ENCODE peak calls at places on chromosomes 13 and 19, in nine cellular contexts. D, R, H, Z, A, Q, S, Y and N are unnamed samples.

GRCh38 chr19:7482584-7483439 is 6.0 kb downstream of the PEX11G start:
- DNase-seq in D (no peak), R (no peak), H (peak), Z (no peak), A (no peak), Q (no peak), S (no peak), Y (no peak), N (no peak)

GRCh38 chr19:53112286-53112685 is 9.1 kb upstream of the ZNF160 start:
- DNase-seq in D (no peak), R (no peak), H (no peak), Z (no peak), A (no peak), Q (no peak), S (no peak), Y (no peak), N (no peak)

GRCh38 chr13:90362718-90363117 is 984.8 kb upstream of the MIR17HG start:
- DNase-seq in D (no peak), R (peak), H (no peak), Z (no peak), A (no peak), Q (no peak), S (no peak), Y (no peak), N (no peak)

GRCh38 chr19:55640577-55641375 is at the start of gene ZNF580:
- DNase-seq in D (peak), R (peak), H (peak), Z (peak), A (peak), Q (no peak), S (no peak), Y (peak), N (peak)

GRCh38 chr19:9115307-9115813 is at the start of gene OR7G1:
- DNase-seq in D (no peak), R (no peak), H (peak), Z (no peak), A (no peak), Q (no peak), S (no peak), Y (no peak), N (no peak)

GRCh38 chr19:7751157-7751783 is 3.9 kb upstream of the CD209 start:
- DNase-seq in D (peak), R (no peak), H (no peak), Z (no peak), A (no peak), Q (no peak), S (peak), Y (no peak), N (no peak)

GRCh38 chr13:21970172-21970571 is 299.3 kb downstream of the FGF9 start:
- DNase-seq in D (no peak), R (peak), H (no peak), Z (no peak), A (no peak), Q (no peak), S (no peak), Y (no peak), N (no peak)

GRCh38 chr19:1360818-1361461 is 22.8 kb upstream of the NDUFS7 start:
- DNase-seq in D (no peak), R (peak), H (no peak), Z (peak), A (peak), Q (no peak), S (no peak), Y (peak), N (no peak)

GRCh38 chr13:30792257-30793000 is 57.1 kb downstream of the ALOX5AP start:
- DNase-seq in D (no peak), R (peak), H (peak), Z (peak), A (peak), Q (peak), S (no peak), Y (peak), N (peak)

GRCh38 chr13:92590503-92590908 is 636.1 kb upstream of the GPC6 start:
- DNase-seq in D (no peak), R (peak), H (no peak), Z (no peak), A (no peak), Q (no peak), S (no peak), Y (no peak), N (no peak)

GRCh38 chr19:13093407-13094284 is 9.0 kb downstream of the LYL1 start:
- DNase-seq in D (peak), R (peak), H (peak), Z (peak), A (peak), Q (no peak), S (no peak), Y (peak), N (peak)

GRCh38 chr19:16076958-16077611 is 790 bp downstream of the TPM4 start:
- DNase-seq in D (no peak), R (no peak), H (no peak), Z (peak), A (no peak), Q (no peak), S (no peak), Y (peak), N (no peak)

GRCh38 chr13:50015263-50015662 is at the start of gene KCNRG:
- DNase-seq in D (no peak), R (peak), H (peak), Z (no peak), A (peak), Q (no peak), S (no peak), Y (no peak), N (no peak)

GRCh38 chr13:89827552-89827951 is 1519.9 kb upstream of the MIR17HG start:
- DNase-seq in D (no peak), R (no peak), H (no peak), Z (no peak), A (no peak), Q (no peak), S (no peak), Y (no peak), N (no peak)

GRCh38 chr19:44660081-44660480 is 11.2 kb upstream of the CEACAM19 start:
- DNase-seq in D (no peak), R (no peak), H (no peak), Z (no peak), A (no peak), Q (no peak), S (no peak), Y (no peak), N (no peak)

GRCh38 chr19:35869327-35870123 is 1.2 kb downstream of the APLP1 start:
- DNase-seq in D (peak), R (peak), H (peak), Z (peak), A (peak), Q (peak), S (no peak), Y (peak), N (peak)

GRCh38 chr19:18339703-18340102 is 695 bp upstream of the PGPEP1 start:
- DNase-seq in D (no peak), R (peak), H (peak), Z (no peak), A (no peak), Q (no peak), S (no peak), Y (no peak), N (peak)

GRCh38 chr19:7979559-7979958 is 25.9 kb downstream of the ELAVL1 start:
- DNase-seq in D (no peak), R (no peak), H (no peak), Z (no peak), A (no peak), Q (no peak), S (no peak), Y (no peak), N (no peak)

GRCh38 chr13:113149711-113150544 is 8.5 kb upstream of the PROZ start:
- DNase-seq in D (no peak), R (no peak), H (no peak), Z (no peak), A (no peak), Q (no peak), S (no peak), Y (no peak), N (no peak)

GRCh38 chr13:85068231-85068630 is 731.0 kb downstream of the SLITRK6 start:
- DNase-seq in D (no peak), R (no peak), H (no peak), Z (no peak), A (no peak), Q (no peak), S (no peak), Y (no peak), N (no peak)

GRCh38 chr19:48715276-48715675 is 4.2 kb downstream of the MAMSTR start:
- DNase-seq in D (no peak), R (no peak), H (no peak), Z (peak), A (no peak), Q (no peak), S (no peak), Y (peak), N (no peak)

GRCh38 chr13:39935155-39935554 is 279.7 kb downstream of the COG6 start:
- DNase-seq in D (no peak), R (no peak), H (no peak), Z (no peak), A (no peak), Q (no peak), S (no peak), Y (no peak), N (no peak)

GRCh38 chr13:110280231-110280813 is 26.6 kb downstream of the COL4A1 start:
- DNase-seq in D (no peak), R (no peak), H (no peak), Z (no peak), A (no peak), Q (no peak), S (no peak), Y (no peak), N (no peak)

GRCh38 chr19:15443838-15444237 is 5.9 kb downstream of the WIZ start:
- DNase-seq in D (no peak), R (peak), H (no peak), Z (no peak), A (no peak), Q (peak), S (no peak), Y (peak), N (no peak)

GRCh38 chr19:45752639-45753038 is 16.4 kb downstream of the SIX5 start:
- DNase-seq in D (no peak), R (no peak), H (no peak), Z (no peak), A (no peak), Q (no peak), S (no peak), Y (no peak), N (no peak)

GRCh38 chr19:45765365-45766292 is 3.4 kb downstream of the SIX5 start:
- DNase-seq in D (no peak), R (no peak), H (no peak), Z (peak), A (no peak), Q (no peak), S (no peak), Y (peak), N (no peak)

GRCh38 chr19:29507081-29507860 is 18.5 kb upstream of the VSTM2B start:
- DNase-seq in D (no peak), R (no peak), H (no peak), Z (no peak), A (no peak), Q (no peak), S (no peak), Y (no peak), N (no peak)

GRCh38 chr19:42512743-42513304 is 15.5 kb downstream of the CEACAM1 start:
- DNase-seq in D (no peak), R (no peak), H (no peak), Z (no peak), A (no peak), Q (no peak), S (peak), Y (no peak), N (no peak)

GRCh38 chr13:94195715-94196114 is 283.8 kb downstream of the DCT start:
- DNase-seq in D (no peak), R (peak), H (no peak), Z (no peak), A (peak), Q (no peak), S (no peak), Y (no peak), N (no peak)

GRCh38 chr13:49776871-49777270 is 15.6 kb downstream of the KPNA3 start:
- DNase-seq in D (no peak), R (peak), H (no peak), Z (no peak), A (peak), Q (no peak), S (no peak), Y (no peak), N (no peak)

GRCh38 chr19:40603071-40603718 is 2.0 kb downstream of the LTBP4 start:
- DNase-seq in D (no peak), R (peak), H (peak), Z (no peak), A (no peak), Q (no peak), S (no peak), Y (no peak), N (no peak)

GRCh38 chr13:76630629-76631028 is 255.6 kb downstream of the KCTD12 start:
- DNase-seq in D (no peak), R (no peak), H (no peak), Z (no peak), A (no peak), Q (no peak), S (no peak), Y (no peak), N (no peak)

GRCh38 chr19:16951529-16951928 is 62.7 kb downstream of the F2RL3 start:
- DNase-seq in D (no peak), R (no peak), H (no peak), Z (no peak), A (no peak), Q (no peak), S (no peak), Y (no peak), N (no peak)

GRCh38 chr19:54881884-54882283 is 7.8 kb downstream of the FCAR start:
- DNase-seq in D (no peak), R (no peak), H (no peak), Z (no peak), A (no peak), Q (no peak), S (no peak), Y (no peak), N (no peak)

GRCh38 chr19:49676690-49677231 is 310 bp upstream of the PRMT1 start:
- DNase-seq in D (peak), R (peak), H (peak), Z (peak), A (peak), Q (peak), S (peak), Y (peak), N (peak)

GRCh38 chr13:31749929-31750328 is 10.6 kb downstream of the RXFP2 start:
- DNase-seq in D (no peak), R (peak), H (no peak), Z (no peak), A (peak), Q (no peak), S (no peak), Y (no peak), N (no peak)

GRCh38 chr19:19721896-19722295 is 11.0 kb downstream of the ZNF14 start:
- DNase-seq in D (no peak), R (no peak), H (no peak), Z (no peak), A (no peak), Q (no peak), S (no peak), Y (no peak), N (no peak)

GRCh38 chr19:33216198-33216830 is 9.3 kb downstream of the SLC7A10 start:
- DNase-seq in D (no peak), R (no peak), H (no peak), Z (no peak), A (no peak), Q (no peak), S (no peak), Y (no peak), N (no peak)

GRCh38 chr19:33215438-33216197 is 10.0 kb downstream of the SLC7A10 start:
- DNase-seq in D (no peak), R (no peak), H (no peak), Z (no peak), A (no peak), Q (no peak), S (no peak), Y (no peak), N (no peak)

GRCh38 chr19:33212024-33212772 is 13.5 kb downstream of the SLC7A10 start:
- DNase-seq in D (no peak), R (no peak), H (no peak), Z (no peak), A (no peak), Q (no peak), S (no peak), Y (no peak), N (no peak)

GRCh38 chr19:33212773-33213172 is 12.9 kb downstream of the SLC7A10 start:
- DNase-seq in D (no peak), R (no peak), H (no peak), Z (no peak), A (no peak), Q (no peak), S (no peak), Y (no peak), N (no peak)

DNA sequence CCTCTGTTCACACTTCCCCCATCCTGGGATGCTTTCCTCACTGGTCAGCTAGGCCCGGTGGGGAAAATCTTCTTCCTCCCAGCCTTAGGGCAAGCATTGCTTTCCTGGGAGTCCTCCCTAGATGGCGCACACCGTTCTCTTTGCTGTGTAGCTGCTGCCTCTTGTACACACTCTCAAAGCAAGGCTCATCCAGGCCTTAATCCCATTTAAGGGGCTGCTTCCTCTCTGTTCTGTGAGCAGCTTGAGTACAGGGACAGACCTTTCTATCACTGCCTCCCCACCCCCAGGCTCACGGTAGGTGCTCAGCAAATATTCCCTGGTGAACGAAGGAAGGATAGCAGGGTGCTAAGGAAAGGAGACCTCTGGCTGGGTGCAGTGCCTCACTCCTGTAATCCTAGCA is 11.0 kb downstream of the SLC7A10 start:
- DNase-seq in D (no peak), R (peak), H (peak), Z (no peak), A (no peak), Q (no peak), S (no peak), Y (no peak), N (peak)
- TF ChIP-seq CTCF in D (no peak), R (no peak), H (peak), Z (no peak), A (peak), Q (no peak), S (peak), Y (no peak), N (peak)

GRCh38 chr13:41751277-41751676 is 209.6 kb downstream of the VWA8 start:
- DNase-seq in D (no peak), R (peak), H (peak), Z (peak), A (peak), Q (no peak), S (no peak), Y (peak), N (no peak)

GRCh38 chr13:41746259-41746658 is 214.7 kb downstream of the VWA8 start:
- DNase-seq in D (no peak), R (peak), H (no peak), Z (no peak), A (peak), Q (no peak), S (no peak), Y (no peak), N (no peak)

GRCh38 chr13:41756198-41756885 is 204.6 kb downstream of the VWA8 start:
- DNase-seq in D (no peak), R (no peak), H (no peak), Z (no peak), A (no peak), Q (no peak), S (no peak), Y (no peak), N (no peak)

GRCh38 chr13:41751734-41752445 is 209.0 kb downstream of the VWA8 start:
- DNase-seq in D (no peak), R (no peak), H (no peak), Z (no peak), A (no peak), Q (no peak), S (no peak), Y (no peak), N (no peak)
- TF ChIP-seq CTCF in D (no peak), R (no peak), H (peak), Z (no peak), A (no peak), Q (no peak), S (no peak), Y (no peak), N (no peak)

GRCh38 chr13:79051472-79051871 is 354.6 kb downstream of the RBM26 start:
- DNase-seq in D (no peak), R (no peak), H (no peak), Z (no peak), A (no peak), Q (no peak), S (no peak), Y (no peak), N (no peak)

GRCh38 chr13:79060216-79060615 is 345.8 kb downstream of the RBM26 start:
- DNase-seq in D (no peak), R (no peak), H (no peak), Z (no peak), A (no peak), Q (no peak), S (no peak), Y (no peak), N (no peak)

GRCh38 chr13:79062291-79062690 is 343.8 kb downstream of the RBM26 start:
- DNase-seq in D (no peak), R (no peak), H (no peak), Z (no peak), A (no peak), Q (no peak), S (no peak), Y (no peak), N (no peak)

DNA sequence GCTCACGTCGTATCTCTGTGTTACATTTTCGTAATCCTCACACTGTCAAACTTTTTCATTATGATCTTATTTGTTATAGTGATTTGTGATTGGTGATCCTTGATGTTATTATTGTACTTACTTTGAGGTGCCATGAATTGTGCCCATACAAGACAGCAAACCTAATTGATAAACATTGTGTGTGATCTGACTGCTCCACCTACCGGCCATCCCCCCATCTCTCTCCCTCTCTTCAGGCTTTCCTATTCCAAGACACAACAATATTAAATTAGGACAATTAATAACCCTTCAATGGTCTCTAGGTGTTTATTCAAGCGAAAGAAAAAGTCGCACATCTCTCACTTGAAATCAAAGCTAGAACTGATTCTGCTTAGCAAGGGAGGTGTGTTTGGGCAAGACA is 349.3 kb downstream of the RBM26 start:
- DNase-seq in D (no peak), R (no peak), H (no peak), Z (no peak), A (no peak), Q (no peak), S (no peak), Y (no peak), N (no peak)
- TF ChIP-seq CTCF in D (no peak), R (no peak), H (peak), Z (no peak), A (no peak), Q (no peak), S (peak), Y (no peak), N (no peak)

DNA sequence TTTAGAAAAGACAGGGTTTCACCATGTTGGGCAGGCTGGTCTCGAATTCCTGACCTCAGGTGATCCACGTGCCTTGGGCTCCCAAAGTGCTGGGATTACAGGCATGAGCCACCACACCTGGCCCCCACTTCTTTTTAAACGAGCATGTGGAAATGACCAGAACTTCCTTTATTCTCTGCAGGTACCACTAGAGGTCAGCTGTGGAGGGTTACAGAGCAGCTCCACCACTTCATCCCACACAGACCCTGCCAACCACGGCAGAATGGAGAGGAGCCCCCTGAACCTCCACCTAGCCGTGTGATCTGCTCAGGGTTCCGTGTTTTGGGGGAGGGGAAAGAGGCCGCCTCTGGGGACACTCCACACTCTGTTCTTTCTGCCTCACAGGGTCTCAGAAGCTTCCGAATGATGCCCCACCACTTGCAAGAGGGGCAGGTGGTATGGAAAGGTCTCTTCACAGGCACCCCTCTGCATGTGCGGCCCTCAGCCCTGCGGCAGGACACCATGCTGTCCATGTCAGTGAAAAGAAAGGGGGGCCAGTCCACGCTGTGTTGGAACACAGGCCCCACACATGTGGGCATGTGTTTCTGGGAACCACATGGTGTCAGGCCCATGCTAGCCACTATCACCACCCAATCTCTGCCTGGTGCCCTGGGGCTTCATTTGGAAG is 465.0 kb downstream of the TSHZ3 start:
- DNase-seq in D (no peak), R (no peak), H (no peak), Z (no peak), A (no peak), Q (no peak), S (no peak), Y (no peak), N (no peak)
- TF ChIP-seq CTCF in D (no peak), R (no peak), H (no peak), Z (no peak), A (no peak), Q (no peak), S (no peak), Y (no peak), N (no peak)